ENCODE peak calls at places on chromosome 9, in six cellular contexts. X is choroid plexus epithelial cell, P is prostate gland, Y is neural crest cell, M is GM10248, U is dorsolateral prefrontal cortex. S is an unnamed sample.
A peak's percentile ranks its signal among the peaks of the same experiment; 100 is the strongest.

GRCh38 chr9:119839888-119840287 is 470.7 kb upstream of the BRINP1 start:
- DNase-seq in X (no peak), P (no peak), Y (peak; percentile 7), M (no peak), U (peak; percentile 42), S (no peak)

GRCh38 chr9:2210201-2210600 is 195.1 kb downstream of the SMARCA2 start:
- DNase-seq in X (no peak), P (no peak), Y (no peak), M (no peak), U (no peak), S (no peak)

GRCh38 chr9:19464764-19465570 is 56.2 kb downstream of the ACER2 start:
- DNase-seq in X (peak; percentile 86), P (peak; percentile 49), Y (peak; percentile 79), M (peak; percentile 91), U (peak; percentile 85), S (peak; percentile 93)

GRCh38 chr9:136075134-136075841 is 19.8 kb downstream of the NACC2 start:
- DNase-seq in X (no peak), P (no peak), Y (no peak), M (no peak), U (no peak), S (no peak)

GRCh38 chr9:108869092-108869725 is 7.1 kb downstream of the ACTL7A start:
- DNase-seq in X (peak; percentile 78), P (no peak), Y (no peak), M (no peak), U (no peak), S (no peak)

GRCh38 chr9:79195904-79196303 is 375.9 kb upstream of the TLE4 start:
- DNase-seq in X (peak; percentile 92), P (no peak), Y (no peak), M (no peak), U (no peak), S (no peak)

GRCh38 chr9:73155968-73156592 is 4.4 kb downstream of the ANXA1 start:
- DNase-seq in X (no peak), P (no peak), Y (no peak), M (no peak), U (no peak), S (no peak)

GRCh38 chr9:3330792-3331420 is 194.9 kb downstream of the RFX3 start:
- DNase-seq in X (peak; percentile 14), P (no peak), Y (no peak), M (no peak), U (no peak), S (no peak)

GRCh38 chr9:137772281-137772873 is 105.2 kb upstream of the CACNA1B start:
- DNase-seq in X (peak; percentile 35), P (no peak), Y (no peak), M (no peak), U (no peak), S (no peak)
- TF ChIP-seq CTCF in X (peak; percentile 59), P (no peak), Y (no peak), M (peak; percentile 21), U (no peak), S (peak; percentile 30)

GRCh38 chr9:14068690-14069089 is 245.3 kb downstream of the NFIB start:
- DNase-seq in X (no peak), P (no peak), Y (no peak), M (no peak), U (no peak), S (no peak)
- TF ChIP-seq CTCF in X (no peak), P (no peak), Y (no peak), M (no peak), U (no peak), S (no peak)

DNA sequence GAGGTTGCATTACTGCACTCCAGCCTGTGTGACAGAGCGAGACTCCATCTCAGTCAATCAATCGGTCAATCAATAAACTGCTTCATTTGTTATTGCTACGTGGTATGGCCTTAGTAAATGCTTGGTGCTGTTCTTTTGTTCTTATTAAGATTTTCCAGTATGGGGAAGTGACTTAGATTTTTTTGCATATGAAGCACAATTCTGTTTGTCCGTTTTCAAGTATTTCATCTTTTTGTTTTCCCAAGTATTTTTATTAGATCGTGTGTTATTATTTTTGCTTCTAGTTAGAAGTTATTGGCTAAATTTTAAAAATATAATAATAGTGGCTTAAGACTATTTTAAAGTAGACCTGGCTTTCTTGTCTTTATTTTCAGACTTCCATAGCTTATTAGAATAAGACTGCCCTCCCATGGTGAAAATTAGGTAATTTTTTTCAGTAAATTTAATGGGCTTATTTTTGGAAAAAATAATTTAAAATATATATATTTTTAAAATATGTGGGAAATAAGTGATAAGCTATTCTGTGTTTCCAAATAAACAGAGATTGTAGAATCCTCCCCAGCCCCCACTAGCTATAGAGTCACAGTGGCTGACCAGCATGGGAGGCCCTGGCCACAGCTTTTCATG is 14.7 kb upstream of the OMD start:
- DNase-seq in X (peak; percentile 63), P (no peak), Y (no peak), M (no peak), U (no peak), S (no peak)
- TF ChIP-seq CTCF in X (no peak), P (peak; percentile 44), Y (peak; percentile 53), M (no peak), U (peak; percentile 29), S (no peak)

GRCh38 chr9:131697097-131697496 is 42.8 kb downstream of the RAPGEF1 start:
- DNase-seq in X (peak; percentile 78), P (no peak), Y (no peak), M (no peak), U (no peak), S (no peak)
- TF ChIP-seq CTCF in X (peak; percentile 61), P (no peak), Y (no peak), M (no peak), U (no peak), S (no peak)

DNA sequence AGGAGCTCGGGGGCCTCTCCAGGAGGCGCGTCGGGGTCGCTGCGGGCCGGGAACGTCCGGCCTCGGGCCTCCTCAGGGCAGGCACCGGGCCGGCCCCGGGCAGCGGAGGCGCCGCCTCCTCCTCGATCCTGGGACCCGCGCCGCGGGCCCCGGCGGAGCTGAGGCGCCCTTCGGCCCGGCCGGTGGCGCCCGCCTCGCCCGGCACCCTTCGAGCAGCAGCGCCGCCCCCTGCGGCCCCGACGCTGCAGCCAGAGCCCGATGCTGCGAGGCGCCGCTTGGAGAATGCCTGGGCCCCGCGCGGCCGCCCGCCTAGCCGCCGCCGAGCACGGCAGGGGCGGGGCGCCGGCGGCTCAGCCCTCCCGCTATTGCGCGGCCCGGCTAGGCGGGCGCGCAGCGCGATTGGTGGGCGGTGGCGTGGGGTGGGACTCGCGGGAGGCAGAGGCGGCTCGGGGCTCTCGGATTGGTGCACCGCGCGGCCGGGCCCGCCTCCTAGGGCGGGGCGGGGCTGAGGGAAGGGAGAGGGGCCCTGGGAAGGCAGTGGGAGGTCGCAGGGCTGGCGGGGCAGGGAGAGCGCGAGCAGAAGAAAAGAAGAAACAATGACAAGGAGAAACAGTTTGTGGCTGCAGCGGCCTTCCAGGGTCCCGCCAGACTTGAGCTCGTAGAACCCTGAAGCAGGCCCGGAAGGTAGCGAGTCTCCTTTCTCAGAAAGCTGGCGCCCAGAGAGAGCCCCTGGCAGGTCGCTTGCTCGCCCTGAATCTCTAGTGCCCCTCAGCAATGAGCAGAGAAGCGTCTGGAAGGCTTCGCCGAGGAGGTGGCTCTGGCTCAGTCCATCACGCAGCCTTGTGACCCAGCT is at the start of gene EEIG1:
- DNase-seq in X (peak; percentile 91), P (peak; percentile 95), Y (peak; percentile 97), M (peak; percentile 97), U (peak; percentile 99), S (peak; percentile 98)
- TF ChIP-seq CTCF in X (no peak), P (no peak), Y (no peak), M (no peak), U (no peak), S (no peak)